ENCODE peak calls at places on chromosomes 16 and 17, in eight cellular contexts. T, M, I, J, Q, A, R and W are unnamed samples.

GRCh38 chr16:52552643-52553042 is 5.7 kb upstream of the TOX3 start:
- DNase-seq in T (no peak), M (peak), I (no peak), J (no peak), Q (no peak), A (no peak), R (no peak), W (no peak)

GRCh38 chr17:74599023-74599399 is 6.9 kb upstream of the CD300LD start:
- DNase-seq in T (no peak), M (no peak), I (no peak), J (no peak), Q (no peak), A (no peak), R (no peak), W (no peak)

GRCh38 chr16:314351-314750 is 31.4 kb downstream of the PDIA2 start:
- DNase-seq in T (no peak), M (no peak), I (no peak), J (no peak), Q (no peak), A (no peak), R (no peak), W (no peak)

GRCh38 chr16:29974291-29975133 is 844 bp downstream of the TAOK2 start:
- DNase-seq in T (no peak), M (no peak), I (no peak), J (no peak), Q (no peak), A (peak), R (no peak), W (no peak)

GRCh38 chr17:1730345-1731193 is 6.1 kb downstream of the WDR81 start:
- DNase-seq in T (no peak), M (no peak), I (no peak), J (no peak), Q (peak), A (peak), R (no peak), W (peak)

GRCh38 chr17:81711814-81712467 is at the start of gene SLC25A10:
- DNase-seq in T (peak), M (peak), I (peak), J (peak), Q (peak), A (peak), R (peak), W (peak)

GRCh38 chr17:79890706-79891105 is 51.5 kb upstream of the CBX4 start:
- DNase-seq in T (no peak), M (no peak), I (no peak), J (no peak), Q (no peak), A (no peak), R (no peak), W (no peak)

GRCh38 chr17:36195474-36196098 is 972 bp downstream of the CCL3L1 start:
- DNase-seq in T (no peak), M (no peak), I (no peak), J (no peak), Q (no peak), A (no peak), R (no peak), W (no peak)

GRCh38 chr16:78210305-78210704 is 110.9 kb downstream of the WWOX start:
- DNase-seq in T (no peak), M (peak), I (no peak), J (no peak), Q (no peak), A (no peak), R (no peak), W (no peak)

GRCh38 chr17:3656353-3656752 is 12.0 kb downstream of the TAX1BP3 start:
- DNase-seq in T (no peak), M (no peak), I (no peak), J (no peak), Q (no peak), A (no peak), R (no peak), W (no peak)

GRCh38 chr16:391885-392335 is 5.1 kb upstream of the NME4 start:
- DNase-seq in T (peak), M (peak), I (peak), J (peak), Q (peak), A (peak), R (peak), W (no peak)

GRCh38 chr17:34420254-34420766 is 57.3 kb upstream of the CCL1 start:
- DNase-seq in T (peak), M (peak), I (peak), J (peak), Q (peak), A (peak), R (peak), W (peak)

GRCh38 chr16:82439678-82440293 is 187.0 kb upstream of the CDH13 start:
- DNase-seq in T (no peak), M (no peak), I (no peak), J (no peak), Q (no peak), A (no peak), R (no peak), W (no peak)

GRCh38 chr17:81396722-81397313 is 1.6 kb downstream of the BAHCC1 start:
- DNase-seq in T (no peak), M (peak), I (peak), J (peak), Q (peak), A (peak), R (peak), W (no peak)

GRCh38 chr17:876272-876671 is 94.1 kb downstream of the MRM3 start:
- DNase-seq in T (no peak), M (no peak), I (no peak), J (no peak), Q (no peak), A (no peak), R (no peak), W (no peak)

GRCh38 chr16:5427571-5427970 is 330.0 kb upstream of the EEF2KMT start:
- DNase-seq in T (no peak), M (no peak), I (no peak), J (no peak), Q (no peak), A (no peak), R (no peak), W (no peak)

GRCh38 chr16:69691980-69692911 is 34.1 kb downstream of the NQO1 start:
- DNase-seq in T (no peak), M (no peak), I (no peak), J (no peak), Q (no peak), A (no peak), R (no peak), W (no peak)

GRCh38 chr17:36008998-36009665 is 7.8 kb upstream of the CCL15 start:
- DNase-seq in T (no peak), M (no peak), I (no peak), J (no peak), Q (no peak), A (no peak), R (no peak), W (no peak)

GRCh38 chr17:73431401-73432205 is 119.8 kb upstream of the CDC42EP4 start:
- DNase-seq in T (no peak), M (no peak), I (no peak), J (no peak), Q (no peak), A (no peak), R (peak), W (no peak)

GRCh38 chr16:15958703-15959348 is 9.4 kb downstream of the ABCC1 start:
- DNase-seq in T (no peak), M (no peak), I (no peak), J (no peak), Q (no peak), A (no peak), R (no peak), W (no peak)

GRCh38 chr17:63974594-63975192 is 2.0 kb upstream of the SCN4A start:
- DNase-seq in T (no peak), M (no peak), I (no peak), J (no peak), Q (peak), A (no peak), R (no peak), W (no peak)

GRCh38 chr17:40500709-40501108 is 714 bp downstream of the TNS4 start:
- DNase-seq in T (no peak), M (no peak), I (no peak), J (no peak), Q (no peak), A (no peak), R (no peak), W (peak)

GRCh38 chr16:64410306-64410705 is 711.6 kb downstream of the CDH11 start:
- DNase-seq in T (no peak), M (no peak), I (no peak), J (no peak), Q (no peak), A (no peak), R (no peak), W (no peak)

GRCh38 chr17:6069611-6070279 is 434 bp upstream of the WSCD1 start:
- DNase-seq in T (no peak), M (no peak), I (no peak), J (peak), Q (no peak), A (no peak), R (no peak), W (no peak)

GRCh38 chr16:69779724-69780123 is 17.6 kb downstream of the WWP2 start:
- DNase-seq in T (no peak), M (no peak), I (no peak), J (no peak), Q (no peak), A (no peak), R (no peak), W (no peak)

GRCh38 chr16:90048347-90048722 is 28.8 kb downstream of the PRDM7 start:
- DNase-seq in T (no peak), M (no peak), I (no peak), J (no peak), Q (no peak), A (no peak), R (no peak), W (no peak)

GRCh38 chr16:69031877-69032301 is 73.6 kb upstream of the HAS3 start:
- DNase-seq in T (no peak), M (no peak), I (no peak), J (no peak), Q (no peak), A (peak), R (no peak), W (no peak)

GRCh38 chr16:80274576-80275191 is 266.1 kb upstream of the DYNLRB2 start:
- DNase-seq in T (no peak), M (no peak), I (no peak), J (no peak), Q (no peak), A (no peak), R (no peak), W (no peak)

GRCh38 chr17:6711681-6712057 is 1.5 kb downstream of the SLC13A5 start:
- DNase-seq in T (no peak), M (no peak), I (no peak), J (no peak), Q (no peak), A (no peak), R (no peak), W (no peak)

GRCh38 chr16:27430923-27431484 is 29.0 kb downstream of the IL21R start:
- DNase-seq in T (no peak), M (no peak), I (no peak), J (no peak), Q (no peak), A (no peak), R (no peak), W (peak)

GRCh38 chr17:59328534-59329095 is 2.8 kb upstream of the YPEL2 start:
- DNase-seq in T (no peak), M (no peak), I (no peak), J (no peak), Q (no peak), A (no peak), R (no peak), W (no peak)

GRCh38 chr16:64440421-64440831 is 681.4 kb downstream of the CDH11 start:
- DNase-seq in T (no peak), M (peak), I (no peak), J (no peak), Q (peak), A (no peak), R (no peak), W (no peak)

GRCh38 chr17:82528484-82529265 is 9.1 kb downstream of the FOXK2 start:
- DNase-seq in T (no peak), M (peak), I (no peak), J (peak), Q (peak), A (peak), R (no peak), W (no peak)

GRCh38 chr16:29804455-29805231 is 1.7 kb upstream of the MAZ start:
- DNase-seq in T (no peak), M (peak), I (no peak), J (no peak), Q (no peak), A (no peak), R (no peak), W (peak)